ENCODE peak calls at places on chromosomes 6 and 20, in eight cellular contexts. B, C, D, I, N, P, V and R are unnamed samples. For H3K9me3, the result is how much of the 10 kb centered on the place peaks cover.

GRCh38 chr6:130967502-130968469 is 95.3 kb downstream of the EPB41L2 start:
- DNase-seq in I (no peak), P (no peak), D (no peak), C (no peak), B (peak), V (no peak), N (no peak), R (no peak)

GRCh38 chr6:112087136-112087908 is at the start of the genes FAM229B and TUBE1:
- DNase-seq in P (peak), N (peak), C (peak), V (peak), I (peak), B (peak), D (peak), R (peak)

GRCh38 chr6:92589970-92590369 is 829.4 kb downstream of the EPHA7 start:
- DNase-seq in D (no peak), C (no peak), B (peak), P (no peak), N (no peak), V (no peak), I (no peak), R (no peak)

GRCh38 chr6:26230336-26230735 is 134.7 kb upstream of the BTN3A2 start:
- DNase-seq in V (no peak), I (no peak), D (no peak), P (no peak), C (no peak), N (no peak), B (no peak), R (no peak)

GRCh38 chr20:3165473-3166337 is 6.0 kb upstream of the FASTKD5 start:
- DNase-seq in V (peak), B (peak), N (no peak), I (peak), C (no peak), D (no peak), P (no peak), R (no peak)

GRCh38 chr6:105326216-105326615 is 76.7 kb downstream of the PREP start:
- DNase-seq in N (no peak), I (no peak), B (peak), P (peak), D (peak), C (no peak), V (no peak), R (peak)

GRCh38 chr6:166262738-166263515 is 45.3 kb downstream of the PRR18 start:
- DNase-seq in B (no peak), I (no peak), V (no peak), C (no peak), D (no peak), N (no peak), P (no peak), R (no peak)

GRCh38 chr6:17086469-17086868 is 15.4 kb upstream of the STMND1 start:
- DNase-seq in C (no peak), B (peak), I (no peak), V (peak), N (no peak), D (peak), P (peak), R (no peak)

GRCh38 chr20:31845300-31845863 is at the start of gene FOXS1:
- DNase-seq in C (no peak), P (no peak), I (peak), V (peak), N (no peak), D (no peak), B (no peak), R (peak)

GRCh38 chr20:22581437-22582385 is 2.7 kb downstream of the FOXA2 start:
- DNase-seq in B (no peak), I (no peak), N (no peak), V (no peak), P (peak), D (no peak), C (no peak), R (no peak)

GRCh38 chr6:150069707-150070106 is 786 bp upstream of the ULBP3 start:
- DNase-seq in B (no peak), D (peak), C (no peak), I (peak), V (no peak), P (peak), N (no peak), R (no peak)

GRCh38 chr20:57901526-57901925 is 191.7 kb upstream of the PMEPA1 start:
- DNase-seq in N (no peak), C (no peak), D (no peak), V (no peak), P (no peak), B (no peak), I (no peak), R (no peak)

GRCh38 chr20:46501961-46502360 is 11.4 kb downstream of the ZNF334 start:
- DNase-seq in B (no peak), D (no peak), P (no peak), N (no peak), C (no peak), I (no peak), V (no peak), R (no peak)

GRCh38 chr20:46505501-46505900 is 7.9 kb downstream of the ZNF334 start:
- DNase-seq in I (no peak), P (no peak), D (no peak), C (no peak), B (no peak), N (no peak), V (no peak), R (no peak)

DNA sequence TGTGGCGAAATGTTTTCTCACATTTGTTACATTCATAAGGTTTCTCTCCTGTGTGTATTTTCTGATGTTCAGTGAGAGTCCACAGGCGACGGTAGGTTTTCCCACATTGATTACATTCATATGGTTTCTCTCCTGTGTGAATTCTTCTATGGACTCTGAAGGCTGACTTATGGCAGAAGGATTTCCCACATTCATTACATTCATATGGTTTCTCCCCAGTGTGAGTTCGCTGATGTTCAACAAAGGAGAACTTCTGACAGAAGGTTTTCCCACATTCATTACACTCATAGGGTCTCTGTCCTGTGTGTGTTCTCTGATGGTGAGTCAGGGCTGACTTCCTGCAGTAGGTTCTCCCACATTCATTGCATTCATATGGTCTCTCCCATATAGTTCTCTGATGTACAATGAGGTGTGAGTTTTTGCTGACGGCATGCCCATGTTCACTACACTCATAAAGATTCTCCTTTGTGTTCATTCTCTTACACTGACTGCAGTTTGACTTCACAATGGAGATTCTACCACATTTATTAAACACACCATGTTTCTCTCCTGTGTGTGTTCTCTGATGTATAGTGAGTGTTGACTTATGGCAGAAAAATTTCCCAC is 11.9 kb downstream of the ZNF334 start:
- DNase-seq in P (no peak), I (no peak), D (no peak), C (no peak), V (no peak), B (no peak), N (no peak), R (no peak)
- H3K9me3 ChIP-seq in P (under half), I (under half), D (under half), C (half or more), V (under half), B (under half), N (under half), R (under half)

GRCh38 chr6:37169458-37170272 is at the start of gene PIM1:
- DNase-seq in B (peak), D (peak), C (peak), P (peak), I (peak), V (peak), N (peak), R (peak)

GRCh38 chr6:37170273-37171140 is 555 bp downstream of the PIM1 start:
- DNase-seq in D (peak), P (peak), C (no peak), I (peak), N (peak), B (peak), V (peak), R (no peak)

GRCh38 chr6:37172991-37173572 is 3.1 kb downstream of the PIM1 start:
- DNase-seq in C (no peak), B (no peak), N (no peak), P (no peak), I (no peak), V (no peak), D (no peak), R (no peak)

GRCh38 chr6:37171970-37172812 is 2.2 kb downstream of the PIM1 start:
- DNase-seq in V (peak), C (peak), P (peak), D (peak), B (peak), I (peak), N (peak), R (peak)

GRCh38 chr6:37171141-37171969 is 1.4 kb downstream of the PIM1 start:
- DNase-seq in I (peak), B (peak), C (no peak), P (peak), D (peak), V (peak), N (peak), R (peak)
- TF ChIP-seq POLR2A in I (no peak), B (no peak), C (no peak), P (no peak), D (peak), V (no peak), N (no peak), R (no peak)

DNA sequence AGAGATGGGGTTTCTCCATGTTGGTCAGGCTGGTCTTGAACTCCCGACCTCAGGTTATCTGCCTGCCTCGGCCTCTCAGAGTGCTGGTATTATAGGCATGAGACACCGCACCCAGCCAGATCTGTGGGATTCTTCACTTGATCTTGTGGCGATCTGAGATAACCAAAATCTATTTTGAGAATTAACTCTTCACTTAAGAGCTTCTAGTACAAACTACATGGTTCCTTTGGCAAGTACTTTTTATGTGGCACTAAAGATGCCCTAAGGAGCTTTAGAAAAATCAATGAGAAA is 37.8 kb upstream of the TFB1M start:
- DNase-seq in D (peak), P (no peak), V (no peak), I (no peak), C (no peak), B (no peak), N (no peak), R (no peak)
- H3K9me3 ChIP-seq in D (under half), P (under half), V (under half), I (under half), C (under half), B (under half), N (under half), R (under half)

DNA sequence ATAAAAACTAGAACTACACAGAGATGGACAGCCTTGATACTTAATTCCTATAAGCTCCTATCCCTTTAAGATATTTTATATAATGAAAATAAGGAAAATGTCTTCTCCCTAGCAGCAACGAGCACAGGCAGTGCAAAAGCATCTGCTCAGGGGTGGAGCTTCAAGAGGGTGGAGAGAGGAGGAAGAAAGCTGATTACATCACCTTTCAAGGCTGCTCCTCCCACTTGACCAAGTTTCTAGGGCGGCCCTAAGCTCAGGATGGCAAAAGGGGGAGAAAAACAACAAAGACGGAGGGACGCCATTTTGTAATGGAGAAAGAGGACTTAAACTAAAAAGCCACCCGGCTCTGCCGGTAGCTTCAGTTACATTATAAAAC is 2.2 kb downstream of the PPP1R10 start:
- DNase-seq in N (peak), V (peak), C (peak), P (peak), I (peak), D (peak), B (peak), R (peak)
- TF ChIP-seq POLR2A in N (peak), V (peak), C (peak), P (peak), I (peak), D (peak), B (no peak), R (peak)

GRCh38 chr6:66161546-66162108 is 454.6 kb upstream of the EYS start:
- DNase-seq in B (no peak), D (no peak), V (no peak), C (no peak), N (no peak), I (no peak), P (no peak), R (no peak)
- H3K9me3 ChIP-seq in B (under half), D (under half), V (under half), C (under half), N (under half), I (under half), P (under half), R (under half)

GRCh38 chr6:169093770-169094553 is 159.7 kb downstream of the THBS2 start:
- DNase-seq in D (no peak), V (no peak), N (no peak), I (no peak), P (no peak), C (no peak), B (no peak), R (no peak)
- TF ChIP-seq POLR2A in D (no peak), V (no peak), N (no peak), I (no peak), P (no peak), C (no peak), B (no peak), R (no peak)

GRCh38 chr6:170088349-170088951 is 202.4 kb downstream of the DLL1 start:
- DNase-seq in B (no peak), N (peak), V (no peak), C (no peak), I (no peak), D (no peak), P (peak), R (no peak)

GRCh38 chr6:170089937-170090335 is 200.9 kb downstream of the DLL1 start:
- DNase-seq in P (no peak), B (no peak), V (no peak), I (no peak), C (no peak), N (no peak), D (no peak), R (no peak)

GRCh38 chr6:170085475-170086401 is 205.1 kb downstream of the DLL1 start:
- DNase-seq in B (no peak), P (peak), C (no peak), D (no peak), V (no peak), I (no peak), N (no peak), R (no peak)

GRCh38 chr6:170086639-170087420 is 204.0 kb downstream of the DLL1 start:
- DNase-seq in B (no peak), I (no peak), N (no peak), D (no peak), C (no peak), P (peak), V (no peak), R (no peak)

GRCh38 chr6:170087946-170088348 is 202.9 kb downstream of the DLL1 start:
- DNase-seq in C (no peak), B (no peak), D (peak), V (no peak), P (peak), I (no peak), N (peak), R (no peak)
- H3K9me3 ChIP-seq in C (under half), B (under half), D (under half), V (under half), P (under half), I (under half), N (under half), R (under half)

GRCh38 chr6:109441069-109441816 is 719 bp downstream of the SMPD2 start:
- DNase-seq in V (peak), I (peak), B (peak), D (peak), P (peak), C (no peak), N (peak), R (no peak)

GRCh38 chr6:109445382-109445781 is 4.9 kb downstream of the SMPD2 start:
- DNase-seq in D (no peak), N (no peak), I (no peak), C (no peak), V (no peak), P (no peak), B (no peak), R (no peak)

GRCh38 chr6:109442393-109442924 is 1.9 kb downstream of the SMPD2 start:
- DNase-seq in P (peak), N (no peak), V (no peak), D (no peak), I (no peak), C (no peak), B (no peak), R (no peak)

GRCh38 chr6:109443425-109443950 is 3.0 kb downstream of the SMPD2 start:
- DNase-seq in V (no peak), D (no peak), B (no peak), N (no peak), I (no peak), P (no peak), C (no peak), R (no peak)

GRCh38 chr6:109440325-109441068 is at the start of the genes PPIL6 and SMPD2:
- DNase-seq in N (peak), C (peak), B (peak), P (peak), D (peak), I (peak), V (peak), R (peak)
- TF ChIP-seq POLR2A in N (peak), C (no peak), B (peak), P (no peak), D (peak), I (peak), V (no peak), R (peak)